ENCODE peak calls at places on chromosomes 16 and 17, in seven cellular contexts. One of them, this sample, is unnamed.

GRCh38 chr17:72416054-72416691 is 295.4 kb downstream of the SOX9 start:
- DNase-seq in psoas muscle: no peak
- DNase-seq in uterus: no peak
- DNase-seq in A549: no peak
- DNase-seq in heart right ventricle: no peak
- DNase-seq in Peyer's patch: peak; percentile 34
- DNase-seq in suprapubic skin: no peak
- DNase-seq in this sample: no peak

GRCh38 chr17:31472137-31472536 is 80.7 kb downstream of the RAB11FIP4 start:
- DNase-seq in suprapubic skin: no peak
- DNase-seq in uterus: no peak
- DNase-seq in A549: no peak
- DNase-seq in Peyer's patch: no peak
- DNase-seq in psoas muscle: no peak
- DNase-seq in heart right ventricle: no peak
- DNase-seq in this sample: no peak

GRCh38 chr17:47956818-47957590 is 679 bp downstream of the PRR15L start:
- DNase-seq in suprapubic skin: no peak
- DNase-seq in heart right ventricle: no peak
- DNase-seq in A549: no peak
- DNase-seq in Peyer's patch: no peak
- DNase-seq in uterus: no peak
- DNase-seq in psoas muscle: no peak
- DNase-seq in this sample: no peak

GRCh38 chr17:15934866-15935265 is 10.1 kb upstream of the ADORA2B start:
- DNase-seq in psoas muscle: no peak
- DNase-seq in uterus: no peak
- DNase-seq in suprapubic skin: no peak
- DNase-seq in heart right ventricle: no peak
- DNase-seq in Peyer's patch: peak; percentile 2
- DNase-seq in A549: no peak
- DNase-seq in this sample: no peak

GRCh38 chr17:81126281-81127132 is 38.8 kb upstream of the PVALEF start:
- DNase-seq in A549: no peak
- DNase-seq in heart right ventricle: no peak
- DNase-seq in uterus: no peak
- DNase-seq in Peyer's patch: no peak
- DNase-seq in psoas muscle: no peak
- DNase-seq in suprapubic skin: no peak
- DNase-seq in this sample: no peak

GRCh38 chr17:3043737-3044365 is 19.6 kb downstream of the OR1D5 start:
- DNase-seq in A549: no peak
- DNase-seq in suprapubic skin: no peak
- DNase-seq in uterus: no peak
- DNase-seq in heart right ventricle: no peak
- DNase-seq in Peyer's patch: peak; percentile 37
- DNase-seq in psoas muscle: no peak
- DNase-seq in this sample: no peak

GRCh38 chr16:86681440-86681838 is 103.1 kb downstream of the FOXL1 start:
- DNase-seq in suprapubic skin: no peak
- DNase-seq in uterus: peak; percentile 33
- DNase-seq in Peyer's patch: no peak
- DNase-seq in psoas muscle: no peak
- DNase-seq in heart right ventricle: peak; percentile 39
- DNase-seq in A549: no peak
- DNase-seq in this sample: no peak

GRCh38 chr16:72832640-72833039 is 215.3 kb downstream of the ZFHX3 start:
- DNase-seq in uterus: peak; percentile 94
- DNase-seq in psoas muscle: peak; percentile 93
- DNase-seq in suprapubic skin: peak; percentile 88
- DNase-seq in heart right ventricle: peak; percentile 86
- DNase-seq in A549: peak; percentile 73
- DNase-seq in Peyer's patch: peak; percentile 87
- DNase-seq in this sample: no peak

GRCh38 chr17:56983380-56983779 is 5.4 kb downstream of the SCPEP1 start:
- DNase-seq in A549: no peak
- DNase-seq in psoas muscle: no peak
- DNase-seq in uterus: no peak
- DNase-seq in Peyer's patch: no peak
- DNase-seq in suprapubic skin: no peak
- DNase-seq in heart right ventricle: no peak
- DNase-seq in this sample: no peak

GRCh38 chr17:64387545-64388171 is 3.0 kb downstream of the PECAM1 start:
- DNase-seq in psoas muscle: peak; percentile 57
- DNase-seq in uterus: no peak
- DNase-seq in heart right ventricle: peak; percentile 40
- DNase-seq in A549: no peak
- DNase-seq in suprapubic skin: no peak
- DNase-seq in Peyer's patch: no peak
- DNase-seq in this sample: no peak

GRCh38 chr16:2964416-2965223 is 545 bp downstream of the KREMEN2 start:
- DNase-seq in A549: peak; percentile 88
- DNase-seq in Peyer's patch: peak; percentile 79
- DNase-seq in psoas muscle: peak; percentile 58
- DNase-seq in suprapubic skin: peak; percentile 60
- DNase-seq in heart right ventricle: no peak
- DNase-seq in uterus: no peak
- DNase-seq in this sample: no peak

GRCh38 chr17:57708401-57708800 is 36.7 kb downstream of the CCDC182 start:
- DNase-seq in A549: no peak
- DNase-seq in suprapubic skin: no peak
- DNase-seq in heart right ventricle: no peak
- DNase-seq in uterus: no peak
- DNase-seq in psoas muscle: no peak
- DNase-seq in Peyer's patch: no peak
- DNase-seq in this sample: no peak

GRCh38 chr17:68297168-68297567 is 5.9 kb downstream of the ARSG start:
- DNase-seq in Peyer's patch: no peak
- DNase-seq in psoas muscle: no peak
- DNase-seq in suprapubic skin: no peak
- DNase-seq in uterus: no peak
- DNase-seq in heart right ventricle: no peak
- DNase-seq in A549: no peak
- DNase-seq in this sample: no peak

GRCh38 chr17:11454096-11454495 is 144.2 kb upstream of the DNAH9 start:
- DNase-seq in suprapubic skin: no peak
- DNase-seq in psoas muscle: no peak
- DNase-seq in A549: no peak
- DNase-seq in heart right ventricle: no peak
- DNase-seq in Peyer's patch: no peak
- DNase-seq in uterus: no peak
- DNase-seq in this sample: no peak

GRCh38 chr17:8975091-8975707 is 9.7 kb upstream of the PIK3R5 start:
- DNase-seq in psoas muscle: no peak
- DNase-seq in uterus: no peak
- DNase-seq in heart right ventricle: no peak
- DNase-seq in suprapubic skin: no peak
- DNase-seq in A549: no peak
- DNase-seq in Peyer's patch: no peak
- DNase-seq in this sample: no peak

GRCh38 chr16:81158964-81159363 is 62.8 kb upstream of the GCSH start:
- DNase-seq in uterus: no peak
- DNase-seq in Peyer's patch: no peak
- DNase-seq in heart right ventricle: no peak
- DNase-seq in psoas muscle: no peak
- DNase-seq in suprapubic skin: no peak
- DNase-seq in A549: no peak
- DNase-seq in this sample: no peak

GRCh38 chr17:66777689-66778225 is 57.2 kb upstream of the CACNG5 start:
- DNase-seq in heart right ventricle: no peak
- DNase-seq in uterus: no peak
- DNase-seq in A549: no peak
- DNase-seq in Peyer's patch: no peak
- DNase-seq in psoas muscle: no peak
- DNase-seq in suprapubic skin: peak; percentile 16
- DNase-seq in this sample: no peak

GRCh38 chr16:85248269-85248668 is 136.0 kb upstream of the CIBAR2 start:
- DNase-seq in A549: no peak
- DNase-seq in heart right ventricle: no peak
- DNase-seq in uterus: no peak
- DNase-seq in psoas muscle: no peak
- DNase-seq in suprapubic skin: no peak
- DNase-seq in Peyer's patch: no peak
- DNase-seq in this sample: no peak

GRCh38 chr16:88687676-88688012 is 1.3 kb upstream of the SNAI3 start:
- DNase-seq in A549: no peak
- DNase-seq in uterus: no peak
- DNase-seq in psoas muscle: no peak
- DNase-seq in suprapubic skin: no peak
- DNase-seq in heart right ventricle: no peak
- DNase-seq in Peyer's patch: no peak
- DNase-seq in this sample: no peak
- H3K4me1 ChIP-seq in A549: peaks cover 16% of the 10 kb centered on the region
- H3K4me1 ChIP-seq in uterus: no peaks in the 10 kb centered on the region
- H3K4me1 ChIP-seq in psoas muscle: peaks cover 42% of the 10 kb centered on the region
- H3K4me1 ChIP-seq in suprapubic skin: peaks cover 44% of the 10 kb centered on the region
- H3K4me1 ChIP-seq in heart right ventricle: peaks cover 51% of the 10 kb centered on the region
- H3K4me1 ChIP-seq in Peyer's patch: peaks cover 35% of the 10 kb centered on the region
- H3K4me1 ChIP-seq in this sample: peaks cover 39% of the 10 kb centered on the region

GRCh38 chr16:11328172-11329079 is 16.8 kb upstream of the RMI2 start:
- DNase-seq in suprapubic skin: no peak
- DNase-seq in Peyer's patch: no peak
- DNase-seq in uterus: peak; percentile 80
- DNase-seq in A549: peak; percentile 78
- DNase-seq in heart right ventricle: peak; percentile 61
- DNase-seq in psoas muscle: peak; percentile 78
- DNase-seq in this sample: peak; percentile 44

GRCh38 chr16:11329891-11330290 is 15.4 kb upstream of the RMI2 start:
- DNase-seq in A549: no peak
- DNase-seq in Peyer's patch: no peak
- DNase-seq in psoas muscle: no peak
- DNase-seq in uterus: no peak
- DNase-seq in suprapubic skin: no peak
- DNase-seq in heart right ventricle: no peak
- DNase-seq in this sample: no peak

GRCh38 chr16:11330526-11331237 is 14.6 kb upstream of the RMI2 start:
- DNase-seq in uterus: no peak
- DNase-seq in A549: no peak
- DNase-seq in Peyer's patch: no peak
- DNase-seq in suprapubic skin: no peak
- DNase-seq in heart right ventricle: no peak
- DNase-seq in psoas muscle: no peak
- DNase-seq in this sample: no peak

GRCh38 chr16:11327277-11328171 is 17.7 kb upstream of the RMI2 start:
- DNase-seq in A549: no peak
- DNase-seq in psoas muscle: no peak
- DNase-seq in heart right ventricle: no peak
- DNase-seq in Peyer's patch: no peak
- DNase-seq in uterus: peak; percentile 62
- DNase-seq in suprapubic skin: no peak
- DNase-seq in this sample: no peak

DNA sequence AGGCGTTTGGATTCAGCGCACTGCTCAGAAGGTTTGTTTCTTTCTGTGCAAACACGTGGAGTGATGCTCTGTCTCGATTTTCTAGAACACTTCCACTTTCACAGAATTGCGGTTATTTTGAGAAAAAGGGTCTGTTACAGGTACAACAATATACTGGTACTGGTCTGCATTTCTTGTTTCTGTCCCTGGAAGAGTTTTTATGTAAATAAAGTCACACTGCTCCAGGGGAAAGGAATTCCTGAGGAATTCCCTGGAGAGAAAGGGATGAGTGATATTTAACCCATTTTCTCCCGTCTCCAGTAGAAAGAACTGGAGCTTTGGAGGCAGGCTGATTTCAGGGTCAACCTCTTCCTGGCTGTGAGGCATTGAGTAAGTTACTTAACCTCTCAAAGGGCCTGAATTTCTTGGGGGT is 16.2 kb upstream of the RMI2 start:
- DNase-seq in suprapubic skin: no peak
- DNase-seq in psoas muscle: no peak
- DNase-seq in uterus: no peak
- DNase-seq in heart right ventricle: no peak
- DNase-seq in A549: peak; percentile 61
- DNase-seq in Peyer's patch: no peak
- DNase-seq in this sample: no peak
- H3K4me1 ChIP-seq in suprapubic skin: peaks cover 17% of the 10 kb centered on the region
- H3K4me1 ChIP-seq in psoas muscle: no peaks in the 10 kb centered on the region
- H3K4me1 ChIP-seq in uterus: no peaks in the 10 kb centered on the region
- H3K4me1 ChIP-seq in heart right ventricle: peaks cover 51% of the 10 kb centered on the region
- H3K4me1 ChIP-seq in A549: peaks cover 24% of the 10 kb centered on the region
- H3K4me1 ChIP-seq in Peyer's patch: peaks cover 30% of the 10 kb centered on the region
- H3K4me1 ChIP-seq in this sample: peaks cover 8% of the 10 kb centered on the region

GRCh38 chr16:14088155-14088753 is 17.1 kb downstream of the MRTFB start:
- DNase-seq in Peyer's patch: no peak
- DNase-seq in A549: no peak
- DNase-seq in uterus: no peak
- DNase-seq in suprapubic skin: no peak
- DNase-seq in psoas muscle: no peak
- DNase-seq in heart right ventricle: no peak
- DNase-seq in this sample: no peak

GRCh38 chr16:14087590-14088154 is 16.6 kb downstream of the MRTFB start:
- DNase-seq in heart right ventricle: no peak
- DNase-seq in psoas muscle: no peak
- DNase-seq in Peyer's patch: no peak
- DNase-seq in suprapubic skin: no peak
- DNase-seq in uterus: no peak
- DNase-seq in A549: no peak
- DNase-seq in this sample: no peak

GRCh38 chr16:14086477-14086876 is 15.4 kb downstream of the MRTFB start:
- DNase-seq in A549: no peak
- DNase-seq in suprapubic skin: no peak
- DNase-seq in psoas muscle: no peak
- DNase-seq in Peyer's patch: no peak
- DNase-seq in heart right ventricle: no peak
- DNase-seq in uterus: no peak
- DNase-seq in this sample: no peak

GRCh38 chr16:14092579-14092978 is 21.5 kb downstream of the MRTFB start:
- DNase-seq in suprapubic skin: no peak
- DNase-seq in heart right ventricle: no peak
- DNase-seq in uterus: no peak
- DNase-seq in Peyer's patch: no peak
- DNase-seq in psoas muscle: no peak
- DNase-seq in A549: no peak
- DNase-seq in this sample: no peak

DNA sequence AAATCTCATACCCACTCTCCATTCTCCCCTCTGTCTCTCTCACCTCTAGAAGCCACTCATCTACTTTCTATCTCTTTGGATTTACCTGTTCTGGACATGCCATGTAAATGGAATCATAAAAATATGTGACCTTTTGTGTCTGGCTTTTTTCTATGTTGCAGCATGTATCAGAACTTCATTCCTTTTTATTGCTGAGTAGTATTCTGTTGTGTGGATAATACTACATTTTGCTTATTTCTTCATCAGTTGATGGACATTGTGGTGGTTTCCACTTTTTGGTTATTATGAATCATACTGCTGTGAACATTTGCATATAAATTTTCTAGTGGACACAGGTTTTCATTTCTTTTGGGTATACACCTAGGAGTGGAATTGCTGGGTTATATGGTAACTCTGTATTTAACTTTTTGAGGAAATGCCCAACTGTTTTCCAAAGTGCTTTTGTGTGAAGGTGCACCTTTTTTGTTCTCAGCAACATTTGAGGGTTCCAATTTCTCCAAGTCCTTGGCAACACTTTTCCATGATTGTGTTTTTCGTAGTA is 18.2 kb downstream of the MRTFB start:
- DNase-seq in heart right ventricle: no peak
- DNase-seq in Peyer's patch: no peak
- DNase-seq in A549: no peak
- DNase-seq in psoas muscle: no peak
- DNase-seq in uterus: no peak
- DNase-seq in suprapubic skin: no peak
- DNase-seq in this sample: no peak
- H3K4me1 ChIP-seq in heart right ventricle: peaks cover 38% of the 10 kb centered on the region
- H3K4me1 ChIP-seq in Peyer's patch: no peaks in the 10 kb centered on the region
- H3K4me1 ChIP-seq in A549: peaks cover 16% of the 10 kb centered on the region
- H3K4me1 ChIP-seq in psoas muscle: peaks cover 55% of the 10 kb centered on the region
- H3K4me1 ChIP-seq in uterus: no peaks in the 10 kb centered on the region
- H3K4me1 ChIP-seq in suprapubic skin: peaks cover 61% of the 10 kb centered on the region
- H3K4me1 ChIP-seq in this sample: peaks cover 86% of the 10 kb centered on the region

GRCh38 chr16:67803894-67804293 is 2.5 kb downstream of the RANBP10 start:
- DNase-seq in uterus: no peak
- DNase-seq in A549: no peak
- DNase-seq in Peyer's patch: no peak
- DNase-seq in psoas muscle: no peak
- DNase-seq in suprapubic skin: no peak
- DNase-seq in heart right ventricle: no peak
- DNase-seq in this sample: no peak
- H3K4me1 ChIP-seq in uterus: no peaks in the 10 kb centered on the region
- H3K4me1 ChIP-seq in A549: peaks cover 18% of the 10 kb centered on the region
- H3K4me1 ChIP-seq in Peyer's patch: peaks cover 29% of the 10 kb centered on the region
- H3K4me1 ChIP-seq in psoas muscle: peaks cover 40% of the 10 kb centered on the region
- H3K4me1 ChIP-seq in suprapubic skin: peaks cover 30% of the 10 kb centered on the region
- H3K4me1 ChIP-seq in heart right ventricle: peaks cover 39% of the 10 kb centered on the region
- H3K4me1 ChIP-seq in this sample: peaks cover 12% of the 10 kb centered on the region

This sample was measured in esophagus squamous epithelium.